ENCODE peak calls at places on chromosomes 3 and 15, in eight cellular contexts. R, C, Z, D, U, K, I and H are unnamed samples.

GRCh38 chr3:130850044-130850797 is 43.7 kb upstream of the ATP2C1 start:
- DNase-seq in R (no peak), C (no peak), Z (peak; percentile 86), D (no peak), U (no peak), K (no peak), I (peak; percentile 38), H (no peak)

GRCh38 chr3:144128117-144128892 is 156.7 kb downstream of the DIPK2A start:
- DNase-seq in R (no peak), C (no peak), Z (no peak), D (no peak), U (no peak), K (no peak), I (no peak), H (no peak)

GRCh38 chr3:34843479-34843870 is 795.9 kb upstream of the ARPP21 start:
- DNase-seq in R (no peak), C (no peak), Z (no peak), D (no peak), U (no peak), K (no peak), I (no peak), H (no peak)

GRCh38 chr3:154615451-154615850 is 185.5 kb upstream of the GPR149 start:
- DNase-seq in R (no peak), C (no peak), Z (no peak), D (no peak), U (no peak), K (no peak), I (no peak), H (no peak)

GRCh38 chr3:131402391-131403039 is 20.9 kb downstream of the NUDT16 start:
- DNase-seq in R (no peak), C (no peak), Z (peak; percentile 65), D (no peak), U (no peak), K (no peak), I (no peak), H (no peak)

GRCh38 chr3:142053244-142053643 is 96.1 kb downstream of the TFDP2 start:
- DNase-seq in R (no peak), C (no peak), Z (no peak), D (no peak), U (no peak), K (no peak), I (no peak), H (no peak)

GRCh38 chr3:107198522-107199271 is 178.5 kb upstream of the CCDC54 start:
- DNase-seq in R (no peak), C (no peak), Z (no peak), D (no peak), U (no peak), K (no peak), I (no peak), H (no peak)

GRCh38 chr3:186823391-186823790 is 17.1 kb upstream of the RFC4 start:
- DNase-seq in R (no peak), C (no peak), Z (no peak), D (no peak), U (no peak), K (no peak), I (no peak), H (no peak)

GRCh38 chr3:126753191-126754160 is 49.4 kb downstream of the CHCHD6 start:
- DNase-seq in R (peak; percentile 92), C (peak; percentile 32), Z (no peak), D (no peak), U (no peak), K (no peak), I (no peak), H (no peak)

GRCh38 chr3:114441386-114441785 is 147.6 kb downstream of the TIGIT start:
- DNase-seq in R (no peak), C (no peak), Z (no peak), D (no peak), U (no peak), K (no peak), I (no peak), H (no peak)

GRCh38 chr15:79090487-79091203 is at the start of gene RASGRF1:
- DNase-seq in R (no peak), C (peak; percentile 75), Z (no peak), D (no peak), U (no peak), K (no peak), I (peak; percentile 65), H (no peak)
- H3K27me3 ChIP-seq in R (peaks cover 4% of the 10 kb centered on the region), C (peaks cover 7% of the 10 kb centered on the region), Z (peaks cover 46% of the 10 kb centered on the region), D (peaks cover 29% of the 10 kb centered on the region), U (peaks cover 100% of the 10 kb centered on the region), K (peaks cover 28% of the 10 kb centered on the region), I (peaks cover 29% of the 10 kb centered on the region), H (peaks cover 23% of the 10 kb centered on the region)

GRCh38 chr3:185282696-185283373 is 29.0 kb upstream of the EHHADH start:
- DNase-seq in R (peak; percentile 97), C (peak; percentile 97), Z (peak; percentile 94), D (peak; percentile 98), U (peak; percentile 98), K (peak; percentile 96), I (peak; percentile 92), H (peak; percentile 97)
- TF ChIP-seq POLR2AphosphoS5 in R (peak; percentile 72), C (peak; percentile 72), Z (peak; percentile 54), D (peak; percentile 97), U (peak; percentile 94), K (peak; percentile 96), I (peak; percentile 76), H (peak; percentile 95)

DNA sequence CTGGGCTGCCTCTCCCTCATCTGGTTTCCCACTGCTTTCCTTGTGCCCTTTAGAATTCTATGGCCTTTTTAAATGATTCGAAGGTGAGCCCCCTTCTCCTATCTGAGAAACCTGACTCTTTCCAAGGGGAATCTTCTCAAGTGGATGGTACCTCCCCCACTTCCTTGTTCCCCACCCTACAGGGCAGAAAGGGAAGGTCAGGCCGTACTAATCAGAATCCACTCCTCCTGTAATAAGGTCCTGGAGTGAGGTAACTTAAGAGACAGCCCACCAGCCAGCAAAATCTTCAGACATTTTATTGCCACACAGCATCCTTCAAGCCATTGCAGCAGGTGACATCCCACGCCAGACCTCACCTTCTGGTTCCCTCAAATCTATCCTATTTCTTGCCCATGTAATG is 84.5 kb downstream of the MINAR1 start:
- DNase-seq in R (no peak), C (no peak), Z (no peak), D (peak; percentile 89), U (no peak), K (no peak), I (no peak), H (no peak)
- H3K27me3 ChIP-seq in R (no peaks in the 10 kb centered on the region), C (no peaks in the 10 kb centered on the region), Z (peaks cover 2% of the 10 kb centered on the region), D (no peaks in the 10 kb centered on the region), U (peaks cover 15% of the 10 kb centered on the region), K (peaks cover 7% of the 10 kb centered on the region), I (no peaks in the 10 kb centered on the region), H (no peaks in the 10 kb centered on the region)

GRCh38 chr3:49162751-49163419 is 3.2 kb downstream of the CCDC71 start:
- DNase-seq in R (no peak), C (no peak), Z (no peak), D (no peak), U (no peak), K (no peak), I (no peak), H (no peak)
- TF ChIP-seq POLR2AphosphoS5 in R (no peak), C (no peak), Z (peak; percentile 44), D (no peak), U (no peak), K (peak; percentile 28), I (no peak), H (no peak)

DNA sequence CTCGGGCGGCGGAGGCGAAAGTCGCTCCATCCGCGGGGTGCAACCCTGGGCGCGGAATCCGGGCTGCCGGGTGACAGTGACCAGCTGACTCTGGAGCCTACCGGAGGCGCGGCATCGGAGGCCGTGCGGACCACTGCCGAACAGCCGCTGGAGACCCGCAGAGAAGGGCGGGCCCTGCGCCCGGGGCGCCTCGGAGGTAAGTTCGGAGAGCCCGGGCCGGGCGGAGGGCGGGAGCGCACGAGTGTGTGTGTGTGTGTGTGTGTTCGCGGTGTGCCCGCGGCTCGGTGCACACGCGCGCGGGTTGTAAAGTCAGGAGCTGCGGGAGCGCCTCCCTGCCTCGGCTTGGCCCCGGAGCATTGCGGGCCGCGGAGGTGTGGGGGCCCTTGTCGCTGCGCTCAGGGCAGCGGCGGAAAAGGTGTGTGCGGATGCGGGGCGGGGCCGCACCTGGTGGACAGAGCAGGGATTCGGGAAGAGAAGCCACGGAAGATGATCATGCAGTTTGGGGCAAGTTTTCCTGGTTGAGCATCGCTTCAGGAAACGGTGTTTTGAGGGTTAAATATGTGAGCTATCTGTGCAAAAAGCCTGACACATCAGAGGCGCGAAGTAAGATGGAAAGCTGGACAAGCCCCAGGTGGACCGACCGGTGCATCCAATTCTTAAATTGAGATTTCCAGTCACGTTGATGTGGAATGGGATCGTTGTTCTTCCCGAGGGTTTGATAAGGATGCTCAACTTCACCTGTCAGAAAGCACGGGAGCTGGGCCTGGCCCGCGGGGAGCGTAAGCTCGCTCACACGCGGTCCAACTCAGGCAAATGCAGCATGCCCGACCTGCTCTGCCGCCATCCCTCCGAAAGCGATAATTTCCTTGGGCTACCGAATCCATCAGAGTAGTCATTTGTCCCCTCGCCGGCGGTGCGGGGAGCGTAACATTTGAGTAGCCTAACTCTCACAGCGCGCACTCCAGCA is 492 bp downstream of the MINAR1 start:
- DNase-seq in R (no peak), C (peak; percentile 83), Z (no peak), D (peak; percentile 82), U (no peak), K (no peak), I (peak; percentile 79), H (no peak)
- H3K27me3 ChIP-seq in R (no peaks in the 10 kb centered on the region), C (peaks cover 11% of the 10 kb centered on the region), Z (peaks cover 47% of the 10 kb centered on the region), D (peaks cover 15% of the 10 kb centered on the region), U (peaks cover 80% of the 10 kb centered on the region), K (no peaks in the 10 kb centered on the region), I (peaks cover 7% of the 10 kb centered on the region), H (peaks cover 49% of the 10 kb centered on the region)